ENCODE peak calls at places on chromosome 16, in six cellular contexts. C is tibial nerve, Z is A549, P is stomach, D is IMR-90, M is pancreas. H is an unnamed sample.

GRCh38 chr16:65576631-65577030 is 454.8 kb upstream of the CDH11 start:
- DNase-seq in C (no peak), Z (no peak), P (no peak), D (no peak), M (no peak), H (no peak)

GRCh38 chr16:50154369-50154947 is 1.4 kb downstream of the TENT4B start:
- DNase-seq in C (peak; percentile 17), Z (peak; percentile 16), P (no peak), D (no peak), M (peak; percentile 39), H (no peak)

GRCh38 chr16:71629617-71630016 is 3.6 kb downstream of the MARVELD3 start:
- DNase-seq in C (no peak), Z (no peak), P (no peak), D (no peak), M (peak; percentile 70), H (no peak)

GRCh38 chr16:14284930-14285541 is 213.9 kb downstream of the MRTFB start:
- DNase-seq in C (peak; percentile 41), Z (peak; percentile 82), P (peak; percentile 67), D (no peak), M (peak; percentile 72), H (peak; percentile 75)

GRCh38 chr16:2839650-2840450 is 9.7 kb downstream of the ZG16B start:
- DNase-seq in C (no peak), Z (no peak), P (no peak), D (no peak), M (no peak), H (no peak)

GRCh38 chr16:8704098-8704497 is 29.7 kb downstream of the ABAT start:
- DNase-seq in C (no peak), Z (no peak), P (no peak), D (no peak), M (no peak), H (no peak)

GRCh38 chr16:87918866-87919680 is 17.3 kb downstream of the CA5A start:
- DNase-seq in C (peak; percentile 61), Z (no peak), P (no peak), D (no peak), M (no peak), H (no peak)

GRCh38 chr16:12819126-12820117 is 15.7 kb upstream of the CPPED1 start:
- DNase-seq in C (peak; percentile 65), Z (peak; percentile 63), P (peak; percentile 74), D (peak; percentile 36), M (peak; percentile 45), H (no peak)

GRCh38 chr16:31696968-31697743 is 169.5 kb downstream of the AHSP start:
- DNase-seq in C (no peak), Z (peak; percentile 42), P (no peak), D (peak; percentile 53), M (no peak), H (no peak)

GRCh38 chr16:4660454-4661007 is 32.8 kb upstream of the NUDT16L1 start:
- DNase-seq in C (no peak), Z (no peak), P (peak; percentile 70), D (peak; percentile 60), M (no peak), H (no peak)

GRCh38 chr16:10616744-10617640 is 36.6 kb upstream of the EMP2 start:
- DNase-seq in C (peak; percentile 27), Z (peak; percentile 29), P (peak; percentile 73), D (peak; percentile 29), M (no peak), H (no peak)

DNA sequence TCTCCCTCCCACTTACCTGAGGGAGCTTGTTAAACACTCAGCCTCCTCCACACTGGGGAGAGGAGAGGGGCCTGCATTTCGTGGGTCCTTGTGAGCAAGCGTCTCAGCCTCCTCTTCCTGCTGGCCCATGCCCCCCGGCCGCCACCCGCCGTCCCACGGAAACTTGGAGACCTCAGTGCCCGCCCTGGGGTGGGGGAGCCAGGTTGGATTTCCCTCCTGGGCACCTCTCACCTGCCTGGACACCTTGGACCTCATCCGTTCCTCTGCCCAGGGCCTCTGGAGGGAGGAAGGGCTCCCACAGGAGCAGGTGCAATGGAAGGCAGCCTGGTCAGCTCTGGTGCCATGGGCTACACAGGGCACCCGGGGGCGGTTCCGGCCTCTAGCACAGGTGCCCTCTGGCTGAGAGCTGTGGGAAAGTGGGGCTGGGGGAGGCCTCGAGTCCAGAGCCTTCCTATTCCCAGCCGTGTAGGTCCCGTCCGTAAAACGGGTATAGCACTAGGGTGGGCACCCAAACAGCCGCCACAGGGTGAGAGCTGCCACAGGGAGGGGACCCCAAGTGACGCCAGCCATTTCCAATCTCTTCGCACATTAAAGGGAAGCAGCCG is 11.0 kb downstream of the GSE1 start:
- DNase-seq in C (no peak), Z (no peak), P (no peak), D (no peak), M (no peak), H (no peak)
- H3K4me1 ChIP-seq in C (peaks cover 20% of the 10 kb centered on the region), Z (peaks cover 14% of the 10 kb centered on the region), P (peaks cover 98% of the 10 kb centered on the region), D (no peaks in the 10 kb centered on the region), M (peaks cover 68% of the 10 kb centered on the region), H (no peaks in the 10 kb centered on the region)

DNA sequence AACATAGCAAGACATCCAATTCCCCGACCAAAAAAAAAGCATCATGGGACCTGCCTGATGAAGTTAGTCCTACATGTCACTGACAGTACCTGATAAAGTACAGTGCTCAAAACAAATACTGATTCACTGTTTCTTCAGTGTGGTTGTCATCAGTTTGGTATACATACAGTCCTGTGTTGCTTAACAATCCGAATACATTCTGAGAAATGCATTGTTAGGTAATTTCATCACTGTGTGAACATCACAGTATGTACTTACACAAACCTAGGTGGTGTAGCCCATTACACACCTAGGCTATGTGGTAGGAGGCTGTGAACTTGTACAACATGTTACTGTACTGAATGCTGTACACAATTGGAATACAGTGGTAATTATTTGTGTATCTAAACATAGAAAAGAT is 19.0 kb upstream of the FA2H start:
- DNase-seq in C (no peak), Z (no peak), P (no peak), D (no peak), M (no peak), H (peak; percentile 54)
- TF ChIP-seq CTCF in C (no peak), Z (no peak), P (no peak), D (no peak), M (no peak), H (no peak)

DNA sequence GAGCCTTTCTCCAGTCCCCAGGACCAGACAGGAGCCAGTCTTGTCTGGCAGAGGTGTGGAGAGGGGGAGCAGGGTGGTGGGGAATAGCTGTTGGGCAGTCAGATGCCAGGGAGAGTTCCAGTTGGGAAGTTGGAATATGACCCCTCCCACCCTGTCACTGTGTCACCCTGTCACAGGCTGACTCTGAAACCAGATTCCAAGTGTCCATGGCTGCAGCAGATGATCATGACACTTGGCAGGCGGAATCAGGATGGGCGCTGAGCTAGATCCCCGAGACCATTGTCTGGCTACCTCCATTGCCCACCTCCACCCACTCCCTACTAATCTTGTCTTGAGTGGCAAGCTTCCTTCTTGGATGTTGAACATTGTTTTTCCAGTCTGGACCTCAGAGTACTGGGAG is 9.2 kb upstream of the NFATC3 start:
- DNase-seq in C (no peak), Z (no peak), P (no peak), D (no peak), M (no peak), H (no peak)
- H3K4me1 ChIP-seq in C (peaks cover 42% of the 10 kb centered on the region), Z (peaks cover 16% of the 10 kb centered on the region), P (peaks cover 42% of the 10 kb centered on the region), D (peaks cover 17% of the 10 kb centered on the region), M (no peaks in the 10 kb centered on the region), H (peaks cover 7% of the 10 kb centered on the region)

DNA sequence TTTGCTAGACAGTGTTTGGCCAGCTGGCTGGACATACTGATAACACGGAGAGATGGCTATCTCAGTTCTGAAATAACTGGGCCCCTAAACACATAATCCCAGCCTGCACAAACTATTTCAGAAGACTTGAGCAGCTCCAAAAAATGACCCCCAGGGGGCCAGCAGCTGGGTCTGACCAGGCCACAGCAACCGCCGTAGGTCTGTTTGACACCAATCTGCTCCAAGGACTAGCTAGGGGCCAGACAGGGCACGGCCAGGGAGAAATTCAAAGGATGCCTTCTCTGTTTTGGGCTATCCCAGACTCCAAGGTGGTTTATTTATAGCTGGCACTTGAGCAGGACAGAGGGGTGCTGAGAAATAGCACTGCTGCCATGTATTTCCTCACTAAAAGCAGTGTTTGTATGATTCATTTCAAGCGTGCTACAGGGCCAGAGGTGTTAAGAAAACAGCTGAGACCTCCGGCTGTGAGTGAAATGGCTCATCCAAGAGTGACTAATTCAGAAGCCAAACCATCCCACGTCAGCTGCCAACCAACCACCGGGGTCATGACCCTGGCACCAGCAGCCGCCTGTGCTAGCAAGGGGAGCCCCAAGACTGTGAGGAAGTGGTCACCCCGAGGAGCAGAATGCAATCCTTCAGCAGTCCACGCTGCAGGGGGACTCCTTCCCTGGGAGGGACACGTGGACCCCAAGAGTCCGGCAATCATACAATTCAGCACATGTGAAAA is 5.7 kb downstream of the GGA2 start:
- DNase-seq in C (peak; percentile 50), Z (peak; percentile 71), P (peak; percentile 46), D (peak; percentile 94), M (peak; percentile 36), H (peak; percentile 88)
- TF ChIP-seq CTCF in C (no peak), Z (no peak), P (no peak), D (no peak), M (no peak), H (no peak)

GRCh38 chr16:86584071-86584685 is 5.8 kb downstream of the FOXL1 start:
- DNase-seq in C (no peak), Z (peak; percentile 50), P (no peak), D (no peak), M (no peak), H (no peak)

GRCh38 chr16:86580798-86581185 is 2.4 kb downstream of the FOXL1 start:
- DNase-seq in C (no peak), Z (no peak), P (no peak), D (no peak), M (no peak), H (no peak)

GRCh38 chr16:86580063-86580797 is 1.9 kb downstream of the FOXL1 start:
- DNase-seq in C (no peak), Z (no peak), P (no peak), D (peak; percentile 54), M (no peak), H (no peak)

GRCh38 chr16:86579268-86580062 is 1.1 kb downstream of the FOXL1 start:
- DNase-seq in C (no peak), Z (no peak), P (no peak), D (no peak), M (no peak), H (no peak)

DNA sequence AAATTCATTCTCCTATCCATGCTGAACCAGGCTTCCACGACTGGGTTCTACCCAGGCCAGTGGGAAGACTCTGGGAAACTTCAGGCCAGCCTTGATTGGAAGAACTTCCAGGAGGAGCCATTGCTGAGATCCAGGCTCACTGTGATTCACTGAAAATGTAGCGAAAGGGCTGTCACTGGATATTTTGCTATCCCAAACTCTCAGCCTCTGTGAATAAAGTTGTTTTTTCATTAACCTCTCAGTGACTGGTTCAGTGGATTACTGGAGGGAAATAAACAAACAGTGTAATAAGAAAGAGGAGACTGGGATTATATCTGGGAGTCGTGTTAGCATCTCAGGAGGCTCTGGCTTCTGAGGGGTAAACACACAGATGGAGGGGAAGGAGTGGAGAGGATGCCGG is 3.1 kb downstream of the FOXL1 start:
- DNase-seq in C (no peak), Z (no peak), P (no peak), D (peak; percentile 55), M (no peak), H (no peak)
- H3K4me1 ChIP-seq in C (peaks cover 60% of the 10 kb centered on the region), Z (peaks cover 28% of the 10 kb centered on the region), P (peaks cover 33% of the 10 kb centered on the region), D (peaks cover 29% of the 10 kb centered on the region), M (peaks cover 5% of the 10 kb centered on the region), H (no peaks in the 10 kb centered on the region)

H was measured in foreskin keratinocyte.